ENCODE peak calls at places on chromosome 2, in four cellular contexts. One of them, this sample, is unnamed.

GRCh38 chr2:202002381-202002780 is 31.3 kb upstream of the FZD7 start:
- DNase-seq in GM12891: no peak
- DNase-seq in GM12878: no peak
- DNase-seq in K562: no peak
- DNase-seq in this sample: no peak

GRCh38 chr2:6958616-6959235 is 41.5 kb downstream of the RNF144A start:
- DNase-seq in GM12878: no peak
- DNase-seq in GM12891: no peak
- DNase-seq in K562: no peak
- DNase-seq in this sample: no peak

GRCh38 chr2:207766697-207767460 is 2.8 kb downstream of the FZD5 start:
- DNase-seq in GM12891: no peak
- DNase-seq in GM12878: no peak
- DNase-seq in K562: no peak
- DNase-seq in this sample: no peak

GRCh38 chr2:317501-318424 is 29.9 kb upstream of the ALKAL2 start:
- DNase-seq in GM12878: no peak
- DNase-seq in GM12891: no peak
- DNase-seq in K562: no peak
- DNase-seq in this sample: no peak

GRCh38 chr2:202883987-202884675 is 12.6 kb upstream of the ICA1L start:
- DNase-seq in K562: peak
- DNase-seq in GM12891: no peak
- DNase-seq in GM12878: no peak
- DNase-seq in this sample: no peak

GRCh38 chr2:223082701-223083100 is 30.7 kb downstream of the KCNE4 start:
- DNase-seq in K562: no peak
- DNase-seq in GM12878: no peak
- DNase-seq in GM12891: no peak
- DNase-seq in this sample: no peak

GRCh38 chr2:208025814-208026184 is 472 bp upstream of the PLEKHM3 start:
- DNase-seq in K562: no peak
- DNase-seq in GM12891: no peak
- DNase-seq in GM12878: no peak
- DNase-seq in this sample: no peak

GRCh38 chr2:165268751-165269150 is 29.5 kb downstream of the SCN2A start:
- DNase-seq in GM12891: no peak
- DNase-seq in GM12878: no peak
- DNase-seq in K562: no peak
- DNase-seq in this sample: no peak

GRCh38 chr2:165563468-165564225 is 94.1 kb downstream of the CSRNP3 start:
- DNase-seq in GM12878: no peak
- DNase-seq in GM12891: no peak
- DNase-seq in K562: no peak
- DNase-seq in this sample: no peak

GRCh38 chr2:69688212-69688611 is 44.7 kb upstream of the AAK1 start:
- DNase-seq in GM12878: no peak
- DNase-seq in K562: no peak
- DNase-seq in GM12891: no peak
- DNase-seq in this sample: no peak

GRCh38 chr2:180033993-180034894 is 27.1 kb upstream of the CWC22 start:
- DNase-seq in K562: no peak
- DNase-seq in GM12891: no peak
- DNase-seq in GM12878: no peak
- DNase-seq in this sample: no peak

GRCh38 chr2:29747786-29748470 is 173.5 kb downstream of the ALK start:
- DNase-seq in K562: no peak
- DNase-seq in GM12878: no peak
- DNase-seq in GM12891: no peak
- DNase-seq in this sample: no peak

GRCh38 chr2:158761626-158762025 is 33.5 kb upstream of the DAPL1 start:
- DNase-seq in K562: no peak
- DNase-seq in GM12891: no peak
- DNase-seq in GM12878: no peak
- DNase-seq in this sample: peak
- TF ChIP-seq SPI1 in K562: no peak
- TF ChIP-seq SPI1 in GM12891: no peak
- TF ChIP-seq SPI1 in GM12878: no peak
- TF ChIP-seq SPI1 in this sample: no peak

GRCh38 chr2:32960647-32961403 is 14.1 kb downstream of the LTBP1 start:
- DNase-seq in GM12891: no peak
- DNase-seq in K562: peak
- DNase-seq in GM12878: no peak
- DNase-seq in this sample: no peak
- TF ChIP-seq SPI1 in GM12891: no peak
- TF ChIP-seq SPI1 in K562: no peak
- TF ChIP-seq SPI1 in GM12878: no peak
- TF ChIP-seq SPI1 in this sample: no peak

DNA sequence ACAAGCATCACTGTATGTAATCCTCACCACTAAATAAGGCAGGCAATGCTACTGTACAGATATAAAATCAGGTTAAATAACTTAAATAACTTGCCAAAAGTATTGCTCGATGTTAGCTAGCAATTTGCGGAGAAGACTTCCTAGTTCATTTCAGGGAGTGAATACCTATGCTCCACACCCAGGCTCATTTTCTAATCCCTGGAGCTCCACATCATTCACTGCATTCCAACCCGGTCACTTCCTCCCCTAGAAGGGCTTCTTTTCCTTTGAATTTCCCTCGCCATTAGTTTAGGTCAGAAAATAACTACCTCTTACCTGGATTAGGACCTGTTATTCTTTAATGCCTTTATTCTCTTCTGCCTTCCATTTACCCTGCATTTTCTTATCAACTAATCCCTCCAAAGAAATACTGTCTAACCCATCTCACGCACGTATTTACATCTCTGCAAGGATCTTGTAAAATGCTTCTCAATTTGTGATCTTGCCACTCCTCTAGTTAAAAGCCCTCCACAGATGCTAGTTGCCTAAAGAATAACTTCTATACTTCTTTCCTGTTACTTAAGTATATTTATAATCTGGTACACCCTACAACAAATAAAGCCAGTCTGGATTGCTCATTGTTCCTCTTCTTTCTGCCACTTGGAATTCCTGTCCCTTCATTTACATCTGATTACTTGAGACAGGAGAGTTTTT is 599.8 kb downstream of the NRXN1 start:
- DNase-seq in GM12878: no peak
- DNase-seq in K562: no peak
- DNase-seq in GM12891: no peak
- DNase-seq in this sample: no peak
- TF ChIP-seq SPI1 in GM12878: no peak
- TF ChIP-seq SPI1 in K562: no peak
- TF ChIP-seq SPI1 in GM12891: no peak
- TF ChIP-seq SPI1 in this sample: no peak

GRCh38 chr2:224173210-224173609 is 134.1 kb upstream of the SERPINE2 start:
- DNase-seq in K562: no peak
- DNase-seq in GM12878: no peak
- DNase-seq in GM12891: no peak
- DNase-seq in this sample: no peak

GRCh38 chr2:224175010-224175409 is 135.9 kb upstream of the SERPINE2 start:
- DNase-seq in GM12878: no peak
- DNase-seq in K562: peak
- DNase-seq in GM12891: no peak
- DNase-seq in this sample: no peak

GRCh38 chr2:224169847-224170246 is 130.8 kb upstream of the SERPINE2 start:
- DNase-seq in GM12891: no peak
- DNase-seq in GM12878: no peak
- DNase-seq in K562: no peak
- DNase-seq in this sample: no peak

GRCh38 chr2:224173882-224174415 is 134.9 kb upstream of the SERPINE2 start:
- DNase-seq in GM12891: no peak
- DNase-seq in GM12878: no peak
- DNase-seq in K562: no peak
- DNase-seq in this sample: no peak

DNA sequence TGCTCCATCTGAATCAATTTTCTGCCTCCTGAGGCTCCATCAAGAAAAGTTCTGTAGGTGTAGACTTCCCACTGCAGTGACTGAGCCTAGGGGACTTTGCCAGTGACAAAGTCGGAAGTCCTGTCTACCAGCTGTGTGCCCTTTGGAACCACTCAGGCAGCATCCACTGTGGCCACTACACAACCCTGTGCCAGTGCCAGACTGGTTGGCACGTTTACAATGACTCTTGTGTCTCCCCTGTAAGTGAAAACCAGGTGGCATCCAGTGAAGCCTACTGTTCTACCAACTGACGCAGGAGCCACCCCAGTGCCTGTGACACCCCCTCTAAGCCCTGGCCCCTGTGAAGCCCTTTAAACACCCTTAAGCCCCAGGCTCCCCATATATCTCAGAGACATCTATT is 132.1 kb upstream of the SERPINE2 start:
- DNase-seq in K562: no peak
- DNase-seq in GM12891: no peak
- DNase-seq in GM12878: no peak
- DNase-seq in this sample: no peak
- TF ChIP-seq SPI1 in K562: no peak
- TF ChIP-seq SPI1 in GM12891: no peak
- TF ChIP-seq SPI1 in GM12878: no peak
- TF ChIP-seq SPI1 in this sample: no peak

DNA sequence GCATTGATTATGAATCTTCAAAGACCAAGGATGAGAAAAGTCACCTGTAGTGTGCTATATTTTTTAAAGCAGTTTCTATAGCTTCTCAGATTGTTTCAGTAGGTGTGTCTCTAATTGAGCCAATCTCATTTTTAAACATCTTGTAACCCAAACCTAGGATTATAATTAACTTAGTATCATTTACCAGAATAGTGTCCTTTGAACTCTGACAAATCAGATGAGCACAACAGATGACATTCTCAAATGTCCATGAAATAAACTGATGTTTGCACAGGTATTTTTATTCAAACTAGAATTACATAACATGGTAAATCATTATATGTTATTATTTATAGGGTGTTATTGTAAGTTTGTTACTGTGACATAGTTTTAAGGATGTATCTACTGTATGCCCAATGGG is 126.1 kb upstream of the MAP3K20 start:
- DNase-seq in K562: no peak
- DNase-seq in GM12891: no peak
- DNase-seq in GM12878: no peak
- DNase-seq in this sample: no peak
- TF ChIP-seq SPI1 in K562: no peak
- TF ChIP-seq SPI1 in GM12891: no peak
- TF ChIP-seq SPI1 in GM12878: no peak
- TF ChIP-seq SPI1 in this sample: no peak

DNA sequence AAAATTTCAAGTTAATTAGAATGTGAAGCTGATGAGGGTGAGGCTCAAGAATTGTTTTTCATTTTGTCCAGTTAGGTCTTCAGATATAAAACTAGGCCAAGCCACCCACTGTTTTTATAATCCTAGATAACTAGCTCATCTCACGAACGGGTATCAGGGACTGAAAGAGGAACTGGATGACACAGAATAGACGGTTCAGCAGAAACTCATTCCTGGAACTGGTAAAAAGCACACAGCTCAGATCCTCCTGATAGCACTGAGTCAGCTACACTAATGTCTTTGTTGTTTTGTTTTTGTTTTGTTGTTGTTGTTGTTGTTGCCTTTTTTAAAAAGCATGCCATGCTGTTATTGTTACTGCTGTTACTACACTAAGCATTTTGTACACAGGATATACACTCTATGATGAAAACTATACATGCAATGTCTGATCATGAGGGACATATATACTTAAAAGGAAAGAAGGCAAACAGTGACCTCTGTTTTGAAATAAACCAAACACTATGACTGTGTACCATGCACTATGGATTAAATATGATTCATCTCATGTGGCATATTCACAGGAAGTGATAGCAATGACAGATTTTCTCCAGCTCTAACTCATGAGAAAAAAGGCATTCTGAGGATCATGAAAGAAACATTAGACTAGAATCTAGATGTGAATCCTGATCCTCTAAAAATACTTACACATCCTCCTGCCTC is 437.6 kb downstream of the NCKAP5 start:
- DNase-seq in K562: no peak
- DNase-seq in GM12891: no peak
- DNase-seq in GM12878: no peak
- DNase-seq in this sample: no peak
- TF ChIP-seq SPI1 in K562: no peak
- TF ChIP-seq SPI1 in GM12891: peak
- TF ChIP-seq SPI1 in GM12878: peak
- TF ChIP-seq SPI1 in this sample: peak

This sample was measured in HL-60.